ENCODE peak calls at places on chromosomes 1 and 21, in nine cellular contexts. P is AG08395; M is germinal center; V is memory B cell; J is NCI-H460; E is Caco-2; Z is activated CD8-positive, alpha-beta memory T cell treated with anti-CD3 and anti-CD28 coated beads for 24 hours; A is NCI-H1105 treated with DMSO at 0.1 percent for 48 hours; O is NCI-H1436. H is an unnamed sample.

GRCh38 chr21:43611598-43612369 is 47.5 kb downstream of the HSF2BP start:
- DNase-seq in P (peak; percentile 61), M (peak; percentile 37), V (peak; percentile 35), J (peak; percentile 67), E (peak; percentile 82), Z (no peak), A (peak; percentile 7), O (no peak), H (no peak)

GRCh38 chr1:244992833-244993232 is 128.5 kb upstream of the HNRNPU start:
- DNase-seq in P (peak; percentile 9), M (no peak), V (no peak), J (no peak), E (no peak), Z (no peak), A (no peak), O (no peak), H (no peak)

GRCh38 chr1:231162970-231163830 is 1.3 kb downstream of the TRIM67 start:
- DNase-seq in P (no peak), M (no peak), V (no peak), J (no peak), E (no peak), Z (no peak), A (peak; percentile 18), O (no peak), H (no peak)

GRCh38 chr1:110440877-110441276 is 10.1 kb upstream of the PROK1 start:
- DNase-seq in P (peak; percentile 39), M (no peak), V (no peak), J (no peak), E (no peak), Z (no peak), A (no peak), O (no peak), H (peak; percentile 28)

GRCh38 chr1:38559180-38559874 is 300.2 kb downstream of the RRAGC start:
- DNase-seq in P (no peak), M (peak; percentile 80), V (peak; percentile 48), J (no peak), E (no peak), Z (peak; percentile 88), A (no peak), O (no peak), H (no peak)

GRCh38 chr1:186404454-186405051 is 28.9 kb downstream of the ODR4 start:
- DNase-seq in P (peak; percentile 57), M (peak; percentile 35), V (no peak), J (peak; percentile 56), E (peak; percentile 43), Z (no peak), A (no peak), O (peak; percentile 1), H (peak; percentile 70)

GRCh38 chr1:162471290-162471853 is 26.2 kb upstream of the UHMK1 start:
- DNase-seq in P (no peak), M (no peak), V (no peak), J (no peak), E (no peak), Z (no peak), A (no peak), O (no peak), H (no peak)

GRCh38 chr1:24926596-24927249 is 3.4 kb downstream of the RUNX3 start:
- DNase-seq in P (peak; percentile 50), M (no peak), V (no peak), J (no peak), E (no peak), Z (no peak), A (no peak), O (no peak), H (no peak)

GRCh38 chr1:34753163-34753562 is 1.7 kb upstream of the GJB5 start:
- DNase-seq in P (no peak), M (no peak), V (no peak), J (no peak), E (no peak), Z (no peak), A (no peak), O (no peak), H (no peak)

GRCh38 chr1:200550367-200550766 is 70.2 kb downstream of the KIF14 start:
- DNase-seq in P (peak; percentile 8), M (no peak), V (no peak), J (no peak), E (no peak), Z (no peak), A (no peak), O (no peak), H (no peak)

GRCh38 chr1:70966018-70966638 is 81.5 kb downstream of the PTGER3 start:
- DNase-seq in P (no peak), M (peak; percentile 1), V (no peak), J (peak; percentile 19), E (peak; percentile 1), Z (no peak), A (no peak), O (no peak), H (no peak)

GRCh38 chr1:160776178-160776577 is 19.8 kb upstream of the LY9 start:
- DNase-seq in P (no peak), M (peak; percentile 47), V (no peak), J (no peak), E (no peak), Z (no peak), A (no peak), O (no peak), H (no peak)

GRCh38 chr1:228374711-228375577 is 31.7 kb downstream of the TRIM11 start:
- DNase-seq in P (peak; percentile 94), M (no peak), V (no peak), J (peak; percentile 58), E (no peak), Z (no peak), A (no peak), O (no peak), H (peak; percentile 50)

GRCh38 chr1:7469255-7469938 is 301.7 kb upstream of the VAMP3 start:
- DNase-seq in P (peak; percentile 92), M (no peak), V (no peak), J (peak; percentile 49), E (no peak), Z (no peak), A (no peak), O (peak; percentile 35), H (peak; percentile 90)

GRCh38 chr1:61141288-61142044 is 59.1 kb downstream of the NFIA start:
- DNase-seq in P (peak; percentile 22), M (no peak), V (no peak), J (peak; percentile 71), E (no peak), Z (no peak), A (peak; percentile 91), O (no peak), H (peak; percentile 64)

GRCh38 chr1:46173361-46173856 is 1.5 kb upstream of the TSPAN1 start:
- DNase-seq in P (peak; percentile 43), M (no peak), V (no peak), J (no peak), E (no peak), Z (no peak), A (no peak), O (no peak), H (peak; percentile 42)

GRCh38 chr1:148290881-148291280 is 138.8 kb upstream of the NBPF11 start:
- DNase-seq in P (no peak), M (no peak), V (no peak), J (no peak), E (no peak), Z (no peak), A (no peak), O (no peak), H (no peak)

GRCh38 chr1:221878134-221878533 is 136.2 kb upstream of the DUSP10 start:
- DNase-seq in P (no peak), M (no peak), V (no peak), J (no peak), E (no peak), Z (no peak), A (no peak), O (no peak), H (no peak)

GRCh38 chr1:78236711-78237110 is 190.9 kb downstream of the GIPC2 start:
- DNase-seq in P (peak; percentile 67), M (no peak), V (no peak), J (no peak), E (no peak), Z (no peak), A (no peak), O (no peak), H (peak; percentile 55)

GRCh38 chr1:214621178-214621577 is 18.2 kb downstream of the CENPF start:
- DNase-seq in P (no peak), M (no peak), V (no peak), J (no peak), E (no peak), Z (no peak), A (no peak), O (no peak), H (no peak)

GRCh38 chr1:70041317-70042045 is 163.9 kb downstream of the LRRC40 start:
- DNase-seq in P (no peak), M (no peak), V (no peak), J (no peak), E (no peak), Z (no peak), A (no peak), O (no peak), H (no peak)

GRCh38 chr1:202144510-202145324 is at the start of gene ARL8A:
- DNase-seq in P (peak; percentile 76), M (peak; percentile 82), V (peak; percentile 69), J (peak; percentile 47), E (peak; percentile 76), Z (peak; percentile 86), A (peak; percentile 64), O (peak; percentile 65), H (peak; percentile 35)

GRCh38 chr21:45511661-45512431 is 30.4 kb downstream of the SLC19A1 start:
- DNase-seq in P (no peak), M (no peak), V (no peak), J (no peak), E (peak; percentile 35), Z (no peak), A (no peak), O (no peak), H (no peak)

H was measured in fibroblast of lung.